ENCODE peak calls at places on chromosomes 7 and 10, in seven cellular contexts. H is heart right ventricle, D is dorsolateral prefrontal cortex, O is stomach, G is PC-3, Q is OCI-LY7, Z is fibroblast of villous mesenchyme. X is an unnamed sample.

GRCh38 chr7:103771294-103771693 is 218.2 kb downstream of the RELN start:
- DNase-seq in H (no peak), D (no peak), O (no peak), G (no peak), Q (no peak), Z (no peak), X (no peak)

GRCh38 chr7:131504157-131504899 is 52.1 kb downstream of the PODXL start:
- DNase-seq in H (no peak), D (no peak), O (no peak), G (no peak), Q (no peak), Z (no peak), X (no peak)

GRCh38 chr7:17058568-17058967 is 176.8 kb upstream of the AGR3 start:
- DNase-seq in H (no peak), D (no peak), O (no peak), G (peak; percentile 41), Q (no peak), Z (no peak), X (no peak)

GRCh38 chr7:31126976-31127375 is 74.9 kb downstream of the ADCYAP1R1 start:
- DNase-seq in H (no peak), D (no peak), O (no peak), G (peak; percentile 43), Q (no peak), Z (peak; percentile 10), X (no peak)

GRCh38 chr7:55170335-55170734 is 151.5 kb downstream of the EGFR start:
- DNase-seq in H (no peak), D (peak; percentile 18), O (no peak), G (no peak), Q (no peak), Z (no peak), X (no peak)

GRCh38 chr10:93065675-93066543 is 5.3 kb downstream of the CYP26C1 start:
- DNase-seq in H (peak; percentile 12), D (no peak), O (no peak), G (no peak), Q (no peak), Z (no peak), X (no peak)

GRCh38 chr10:86182150-86182549 is 184.4 kb downstream of the GRID1 start:
- DNase-seq in H (no peak), D (peak; percentile 86), O (no peak), G (no peak), Q (no peak), Z (no peak), X (no peak)

GRCh38 chr7:96026606-96027005 is 254.3 kb downstream of the DYNC1I1 start:
- DNase-seq in H (no peak), D (no peak), O (no peak), G (peak; percentile 26), Q (no peak), Z (no peak), X (no peak)

GRCh38 chr10:20492447-20492846 is 404.7 kb downstream of the NEBL start:
- DNase-seq in H (no peak), D (no peak), O (no peak), G (no peak), Q (no peak), Z (no peak), X (no peak)

GRCh38 chr7:1024331-1024761 is 20.0 kb upstream of the GPR146 start:
- DNase-seq in H (no peak), D (no peak), O (no peak), G (no peak), Q (peak; percentile 99), Z (no peak), X (no peak)

GRCh38 chr10:79229830-79230562 is 117.3 kb upstream of the PPIF start:
- DNase-seq in H (no peak), D (no peak), O (no peak), G (no peak), Q (peak; percentile 38), Z (no peak), X (no peak)

GRCh38 chr7:144884913-144885312 is 49.1 kb upstream of the TPK1 start:
- DNase-seq in H (no peak), D (no peak), O (no peak), G (no peak), Q (no peak), Z (no peak), X (no peak)

GRCh38 chr7:123849855-123850254 is 4.9 kb downstream of the HYAL4 start:
- DNase-seq in H (no peak), D (no peak), O (no peak), G (peak; percentile 96), Q (no peak), Z (no peak), X (no peak)

GRCh38 chr10:14502451-14502850 is 171.7 kb upstream of the FRMD4A start:
- DNase-seq in H (no peak), D (no peak), O (no peak), G (no peak), Q (no peak), Z (no peak), X (no peak)

GRCh38 chr7:134949171-134949570 is 37.1 kb upstream of the AGBL3 start:
- DNase-seq in H (no peak), D (no peak), O (no peak), G (no peak), Q (no peak), Z (peak; percentile 41), X (no peak)

GRCh38 chr10:36606234-36606839 is 519.1 kb upstream of the ANKRD30A start:
- DNase-seq in H (no peak), D (no peak), O (no peak), G (peak; percentile 86), Q (no peak), Z (no peak), X (no peak)

GRCh38 chr7:139026551-139026950 is 9.3 kb downstream of the ZC3HAV1L start:
- DNase-seq in H (no peak), D (no peak), O (no peak), G (no peak), Q (no peak), Z (no peak), X (no peak)

GRCh38 chr7:139022286-139022685 is 13.6 kb downstream of the ZC3HAV1L start:
- DNase-seq in H (no peak), D (no peak), O (no peak), G (no peak), Q (no peak), Z (no peak), X (no peak)

GRCh38 chr7:139018910-139019309 is 16.9 kb downstream of the ZC3HAV1L start:
- DNase-seq in H (no peak), D (no peak), O (no peak), G (no peak), Q (no peak), Z (no peak), X (no peak)

DNA sequence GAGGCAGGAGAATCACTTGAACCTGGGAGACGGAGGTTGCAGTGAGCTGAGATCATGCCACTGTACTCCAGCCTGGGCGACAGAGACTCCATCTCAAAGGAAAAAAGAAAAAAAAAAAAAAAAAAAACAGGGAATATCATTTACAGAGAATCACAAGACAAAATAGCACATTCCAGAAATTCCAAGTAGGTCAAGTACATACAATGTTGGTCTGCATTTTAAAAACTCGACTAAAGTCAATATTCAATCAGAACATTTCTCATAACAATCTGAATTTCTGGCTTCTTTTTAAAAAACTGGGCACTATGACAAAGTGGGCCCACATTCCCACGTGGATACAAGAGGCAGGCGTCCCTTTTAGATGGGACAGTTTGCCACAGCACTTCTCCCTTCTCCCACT is 12.8 kb downstream of the ZC3HAV1L start:
- DNase-seq in H (no peak), D (no peak), O (no peak), G (no peak), Q (no peak), Z (no peak), X (no peak)
- TF ChIP-seq CTCF in H (no peak), D (no peak), O (no peak), G (no peak), Q (no peak), Z (no peak), X (no peak)

GRCh38 chr10:7043051-7043653 is 367.7 kb downstream of the SFMBT2 start:
- DNase-seq in H (no peak), D (no peak), O (no peak), G (no peak), Q (no peak), Z (no peak), X (no peak)

GRCh38 chr10:7045891-7046599 is 364.8 kb downstream of the SFMBT2 start:
- DNase-seq in H (no peak), D (no peak), O (no peak), G (no peak), Q (peak; percentile 12), Z (no peak), X (no peak)

GRCh38 chr10:7040681-7041080 is 370.2 kb downstream of the SFMBT2 start:
- DNase-seq in H (no peak), D (no peak), O (no peak), G (no peak), Q (no peak), Z (no peak), X (no peak)

GRCh38 chr10:7046615-7047014 is 364.2 kb downstream of the SFMBT2 start:
- DNase-seq in H (no peak), D (no peak), O (no peak), G (no peak), Q (no peak), Z (no peak), X (no peak)
- TF ChIP-seq CTCF in H (no peak), D (no peak), O (no peak), G (no peak), Q (no peak), Z (no peak), X (no peak)

DNA sequence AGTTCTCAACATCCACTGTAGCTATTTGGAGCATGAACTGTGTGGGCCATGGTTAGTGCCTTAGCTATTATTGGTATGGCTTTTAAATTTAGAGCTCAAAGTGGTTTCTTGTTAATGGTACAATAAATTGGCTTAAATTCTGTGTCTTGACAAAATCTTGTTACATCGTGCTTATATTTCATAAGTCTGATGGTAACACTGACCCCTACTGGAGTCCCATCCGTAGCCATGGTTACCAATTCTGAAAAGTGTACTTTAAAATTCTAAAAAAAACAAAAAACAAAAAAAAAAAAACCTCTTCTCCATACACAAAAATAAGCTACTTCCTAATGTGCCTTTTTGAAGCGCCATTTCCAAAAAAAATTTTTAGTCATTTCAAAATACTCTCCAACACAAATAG is 6.4 kb upstream of the RPP30 start:
- DNase-seq in H (no peak), D (no peak), O (no peak), G (peak; percentile 15), Q (peak; percentile 29), Z (peak; percentile 59), X (no peak)
- TF ChIP-seq CTCF in H (no peak), D (no peak), O (no peak), G (peak; percentile 52), Q (peak; percentile 71), Z (peak; percentile 44), X (peak; percentile 18)

GRCh38 chr7:133789951-133790350 is 337.2 kb upstream of the LRGUK start:
- DNase-seq in H (no peak), D (no peak), O (no peak), G (peak; percentile 66), Q (no peak), Z (no peak), X (no peak)
- TF ChIP-seq CTCF in H (no peak), D (no peak), O (no peak), G (peak; percentile 23), Q (no peak), Z (no peak), X (no peak)

GRCh38 chr7:138449580-138449979 is 10.5 kb upstream of the TRIM24 start:
- DNase-seq in H (no peak), D (no peak), O (no peak), G (no peak), Q (peak; percentile 40), Z (no peak), X (no peak)
- TF ChIP-seq CTCF in H (peak; percentile 30), D (no peak), O (no peak), G (peak; percentile 54), Q (peak; percentile 82), Z (peak; percentile 29), X (peak; percentile 13)